ENCODE peak calls at places on chromosomes 16 and 17, in ten cellular contexts. I is GM23338; E is effector memory CD4-positive, alpha-beta T cell; V is IMR-90; D is skeletal muscle cell; K is fibroblast of lung; O is AG09309; Z is PC-3; W is BJ; J is mucosa of descending colon. U is an unnamed sample.

GRCh38 chr17:80755650-80756405 is 211.2 kb downstream of the RPTOR start:
- DNase-seq in I (peak), E (no peak), V (no peak), D (no peak), K (no peak), O (no peak), Z (no peak), W (no peak), J (no peak), U (no peak)

GRCh38 chr17:7173687-7174602 is 5.2 kb downstream of the ASGR1 start:
- DNase-seq in I (peak), E (peak), V (no peak), D (no peak), K (peak), O (no peak), Z (no peak), W (no peak), J (peak), U (peak)

GRCh38 chr17:74818306-74818705 is 41.4 kb downstream of the GRIN2C start:
- DNase-seq in I (peak), E (no peak), V (no peak), D (no peak), K (no peak), O (no peak), Z (no peak), W (no peak), J (no peak), U (no peak)

GRCh38 chr17:57879437-57880085 is 29.7 kb upstream of the MRPS23 start:
- DNase-seq in I (no peak), E (no peak), V (no peak), D (no peak), K (no peak), O (no peak), Z (peak), W (no peak), J (no peak), U (no peak)

GRCh38 chr16:67606632-67607031 is 38.3 kb upstream of the CARMIL2 start:
- DNase-seq in I (no peak), E (no peak), V (no peak), D (no peak), K (no peak), O (no peak), Z (no peak), W (no peak), J (no peak), U (no peak)

GRCh38 chr17:74128456-74128855 is 75.0 kb upstream of the RPL38 start:
- DNase-seq in I (no peak), E (no peak), V (no peak), D (no peak), K (no peak), O (no peak), Z (no peak), W (no peak), J (no peak), U (no peak)

GRCh38 chr17:73595068-73595865 is 49.0 kb downstream of the SDK2 start:
- DNase-seq in I (peak), E (no peak), V (no peak), D (no peak), K (no peak), O (no peak), Z (no peak), W (no peak), J (peak), U (no peak)

GRCh38 chr17:80694085-80694991 is 149.7 kb downstream of the RPTOR start:
- DNase-seq in I (no peak), E (no peak), V (no peak), D (no peak), K (no peak), O (no peak), Z (no peak), W (no peak), J (no peak), U (no peak)

GRCh38 chr16:84568066-84568465 is 49.8 kb downstream of the COTL1 start:
- DNase-seq in I (no peak), E (no peak), V (no peak), D (no peak), K (no peak), O (no peak), Z (peak), W (no peak), J (no peak), U (no peak)

GRCh38 chr16:72099377-72099818 is 5.8 kb downstream of the DHX38 start:
- DNase-seq in I (peak), E (peak), V (peak), D (peak), K (peak), O (no peak), Z (peak), W (no peak), J (no peak), U (no peak)

GRCh38 chr16:89890200-89890599 is 16.8 kb downstream of the TCF25 start:
- DNase-seq in I (no peak), E (no peak), V (no peak), D (no peak), K (peak), O (no peak), Z (no peak), W (no peak), J (no peak), U (no peak)

GRCh38 chr17:66915204-66915611 is 49.3 kb upstream of the CACNG4 start:
- DNase-seq in I (peak), E (no peak), V (no peak), D (no peak), K (no peak), O (no peak), Z (peak), W (no peak), J (peak), U (no peak)

GRCh38 chr16:68444058-68444657 is 4.2 kb downstream of the SMPD3 start:
- DNase-seq in I (peak), E (no peak), V (peak), D (no peak), K (peak), O (no peak), Z (peak), W (no peak), J (peak), U (no peak)

GRCh38 chr16:75647492-75648264 is at the start of the genes KARS1 and TERF2IP:
- DNase-seq in I (peak), E (peak), V (peak), D (peak), K (peak), O (peak), Z (peak), W (peak), J (peak), U (peak)

GRCh38 chr17:63702223-63702577 is 2.3 kb upstream of the LIMD2 start:
- DNase-seq in I (no peak), E (peak), V (no peak), D (no peak), K (no peak), O (no peak), Z (no peak), W (no peak), J (peak), U (peak)

GRCh38 chr17:81009124-81009523 is 17.5 kb downstream of the CHMP6 start:
- DNase-seq in I (no peak), E (no peak), V (no peak), D (no peak), K (no peak), O (no peak), Z (no peak), W (no peak), J (peak), U (no peak)

GRCh38 chr16:48605518-48606110 is 4.4 kb downstream of the N4BP1 start:
- DNase-seq in I (no peak), E (no peak), V (no peak), D (no peak), K (no peak), O (no peak), Z (no peak), W (no peak), J (no peak), U (no peak)

GRCh38 chr16:69273009-69273408 is 38.1 kb upstream of the VPS4A start:
- DNase-seq in I (no peak), E (no peak), V (peak), D (peak), K (peak), O (no peak), Z (no peak), W (no peak), J (no peak), U (no peak)

GRCh38 chr17:15945493-15946209 is 721 bp downstream of the ADORA2B start:
- DNase-seq in I (peak), E (no peak), V (peak), D (no peak), K (peak), O (no peak), Z (no peak), W (no peak), J (peak), U (no peak)

GRCh38 chr17:61362396-61362795 is 37.2 kb upstream of the TBX2 start:
- DNase-seq in I (no peak), E (no peak), V (no peak), D (no peak), K (no peak), O (no peak), Z (no peak), W (no peak), J (no peak), U (no peak)

GRCh38 chr17:37735165-37735564 is 9.7 kb downstream of the HNF1B start:
- DNase-seq in I (peak), E (no peak), V (no peak), D (no peak), K (no peak), O (no peak), Z (no peak), W (no peak), J (no peak), U (no peak)

GRCh38 chr16:28317040-28317880 is 24.9 kb downstream of the SBK1 start:
- DNase-seq in I (peak), E (peak), V (peak), D (no peak), K (peak), O (no peak), Z (peak), W (no peak), J (peak), U (peak)

GRCh38 chr17:18037482-18037881 is 1.5 kb downstream of the ATPAF2 start:
- DNase-seq in I (no peak), E (no peak), V (no peak), D (no peak), K (no peak), O (no peak), Z (no peak), W (no peak), J (no peak), U (no peak)

GRCh38 chr17:60089097-60089844 is 10.6 kb upstream of the HEATR6 start:
- DNase-seq in I (no peak), E (no peak), V (no peak), D (no peak), K (no peak), O (no peak), Z (no peak), W (no peak), J (no peak), U (no peak)

GRCh38 chr16:31064882-31065461 is 9.1 kb downstream of the ZNF668 start:
- DNase-seq in I (no peak), E (no peak), V (peak), D (peak), K (peak), O (peak), Z (peak), W (peak), J (no peak), U (no peak)

GRCh38 chr17:76538941-76539340 is 903 bp upstream of the PRCD start:
- DNase-seq in I (no peak), E (no peak), V (no peak), D (no peak), K (no peak), O (no peak), Z (no peak), W (no peak), J (no peak), U (no peak)

GRCh38 chr17:76537288-76537577 is 276 bp downstream of the CYGB start:
- DNase-seq in I (no peak), E (no peak), V (peak), D (no peak), K (peak), O (no peak), Z (no peak), W (no peak), J (no peak), U (no peak)

GRCh38 chr17:76537578-76538280 is at the start of gene CYGB:
- DNase-seq in I (peak), E (no peak), V (no peak), D (no peak), K (no peak), O (no peak), Z (no peak), W (no peak), J (no peak), U (no peak)

GRCh38 chr17:76539631-76540271 is at the start of gene PRCD:
- DNase-seq in I (peak), E (no peak), V (no peak), D (no peak), K (no peak), O (no peak), Z (peak), W (no peak), J (peak), U (no peak)

DNA sequence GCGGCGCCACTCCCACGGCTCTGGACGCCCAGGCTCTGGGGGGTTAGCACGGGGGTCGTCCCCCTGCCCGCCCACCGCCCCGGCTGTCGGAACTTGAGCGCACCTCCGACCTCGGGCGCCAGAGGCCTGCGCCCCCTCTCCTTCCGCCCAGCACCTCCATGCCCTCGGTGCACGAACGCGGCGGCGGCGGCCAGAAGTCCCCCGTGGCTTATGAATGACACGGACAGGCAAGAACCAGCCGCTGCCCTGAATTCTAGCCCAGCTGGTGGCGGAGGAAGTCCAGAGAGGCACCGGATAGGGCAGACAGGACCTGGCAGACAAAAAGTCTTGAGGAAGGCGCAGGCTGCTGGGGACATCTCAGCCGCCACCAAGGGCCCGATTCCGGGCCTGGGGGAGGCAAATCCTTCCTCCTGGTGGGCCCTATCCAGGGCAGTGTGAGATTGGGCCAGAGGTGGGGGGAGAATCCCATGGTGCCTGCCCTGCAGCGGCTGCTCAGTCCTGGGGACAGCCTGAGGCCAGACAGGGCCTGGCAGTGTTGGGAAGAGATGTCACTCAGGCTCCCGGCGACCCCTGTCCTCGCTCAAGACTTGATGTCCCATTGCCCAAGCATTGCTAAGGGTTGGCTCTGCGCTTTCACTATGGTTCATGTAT is 897 bp upstream of the CYGB start:
- DNase-seq in I (peak), E (no peak), V (no peak), D (no peak), K (no peak), O (no peak), Z (no peak), W (no peak), J (peak), U (no peak)
- H3K4me3 ChIP-seq in I (peak), E (no peak), V (peak), D (peak), K (peak), O (no peak), Z (no peak), W (no peak), J (no peak), U (no peak)

GRCh38 chr17:77392376-77393273 is 251.9 kb downstream of the SEC14L1 start:
- DNase-seq in I (peak), E (no peak), V (no peak), D (no peak), K (no peak), O (no peak), Z (no peak), W (no peak), J (peak), U (no peak)
- H3K4me3 ChIP-seq in I (peak), E (no peak), V (no peak), D (no peak), K (no peak), O (no peak), Z (no peak), W (no peak), J (no peak), U (no peak)

DNA sequence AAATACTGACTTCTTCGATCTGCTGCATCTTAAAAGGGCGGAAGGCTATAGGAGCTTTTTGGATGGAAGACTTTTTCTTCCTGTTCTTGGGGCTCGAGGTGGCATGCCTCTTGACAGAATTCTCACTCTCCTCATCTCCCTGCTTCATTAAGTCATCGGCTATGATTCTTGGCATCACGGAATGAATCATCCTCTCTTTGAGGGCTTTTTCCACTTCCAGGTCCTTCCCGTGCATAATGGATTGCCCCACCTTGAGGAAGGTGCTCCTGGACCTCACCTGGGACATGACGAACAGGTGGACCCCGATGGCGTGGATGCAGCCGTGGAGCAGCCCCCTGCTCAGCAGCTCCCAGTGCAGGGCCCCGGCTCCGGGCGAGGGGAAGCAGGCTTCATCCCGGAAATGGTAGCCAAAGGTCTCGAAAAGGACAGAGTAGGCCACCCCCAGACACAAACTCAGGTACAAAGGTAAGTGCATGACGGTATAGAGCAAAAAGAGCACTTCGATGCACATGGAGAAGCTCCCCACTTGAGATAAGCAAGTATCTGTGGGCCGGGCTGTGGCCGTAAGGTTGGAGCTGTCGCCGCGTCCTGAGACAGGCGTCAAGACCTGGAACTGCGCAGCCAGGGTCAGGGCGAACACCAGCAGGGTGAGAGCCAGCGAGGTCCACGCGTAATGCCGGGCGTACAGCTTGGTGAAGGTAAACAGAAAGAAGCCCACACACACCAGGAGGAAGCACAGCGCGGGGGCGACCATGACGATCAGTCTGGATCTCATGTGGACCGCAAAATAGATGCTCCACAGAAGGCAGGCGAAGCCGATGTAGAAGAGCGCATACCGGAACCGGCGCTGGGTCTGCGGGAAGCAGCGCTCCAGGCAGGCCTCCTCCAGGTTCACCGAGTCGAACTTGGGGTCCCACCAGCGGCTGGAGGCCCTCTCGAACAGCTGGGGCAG is 1.7 kb downstream of the ADCY9 start:
- DNase-seq in I (no peak), E (no peak), V (no peak), D (no peak), K (no peak), O (no peak), Z (no peak), W (no peak), J (no peak), U (no peak)
- H3K4me3 ChIP-seq in I (peak), E (peak), V (peak), D (peak), K (peak), O (peak), Z (no peak), W (peak), J (no peak), U (peak)

GRCh38 chr17:68378202-68379149 is 78.8 kb downstream of the WIPI1 start:
- DNase-seq in I (peak), E (no peak), V (peak), D (peak), K (peak), O (peak), Z (peak), W (peak), J (peak), U (no peak)
- H3K4me3 ChIP-seq in I (peak), E (no peak), V (no peak), D (peak), K (peak), O (peak), Z (peak), W (peak), J (no peak), U (no peak)

DNA sequence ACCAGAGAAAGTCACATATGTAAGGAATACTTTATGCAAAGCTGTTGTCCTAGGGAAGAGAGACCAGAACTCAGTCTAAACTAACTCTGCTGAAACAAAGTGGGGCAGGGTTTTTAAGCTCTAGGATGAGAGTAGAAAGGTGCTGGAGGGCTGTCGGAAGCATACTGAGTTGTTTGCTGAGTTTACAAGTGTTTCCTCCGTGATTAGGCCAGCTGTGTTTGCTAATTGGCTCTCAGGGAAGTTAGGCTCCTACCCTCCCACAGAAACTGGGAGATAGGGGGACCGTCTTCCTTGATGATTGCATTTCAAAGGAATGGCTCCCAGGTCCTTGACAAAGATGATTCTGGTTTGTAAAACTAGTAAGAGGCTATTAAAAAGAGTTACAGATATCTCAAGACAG is 24.4 kb upstream of the CRYM start:
- DNase-seq in I (peak), E (no peak), V (peak), D (no peak), K (no peak), O (no peak), Z (no peak), W (no peak), J (no peak), U (no peak)
- H3K4me3 ChIP-seq in I (peak), E (no peak), V (peak), D (peak), K (peak), O (peak), Z (peak), W (no peak), J (no peak), U (peak)

GRCh38 chr16:54284931-54285413 is 1.6 kb downstream of the IRX3 start:
- DNase-seq in I (peak), E (no peak), V (no peak), D (no peak), K (peak), O (no peak), Z (no peak), W (no peak), J (no peak), U (no peak)

GRCh38 chr16:54286330-54287017 is at the start of gene IRX3:
- DNase-seq in I (peak), E (no peak), V (peak), D (peak), K (peak), O (peak), Z (peak), W (peak), J (no peak), U (no peak)

GRCh38 chr16:54287018-54287757 is 601 bp upstream of the IRX3 start:
- DNase-seq in I (peak), E (no peak), V (no peak), D (no peak), K (no peak), O (no peak), Z (no peak), W (no peak), J (no peak), U (no peak)

GRCh38 chr16:54285414-54286066 is 1.0 kb downstream of the IRX3 start:
- DNase-seq in I (peak), E (no peak), V (no peak), D (no peak), K (peak), O (no peak), Z (no peak), W (no peak), J (no peak), U (no peak)

GRCh38 chr16:54286067-54286329 is 589 bp downstream of the IRX3 start:
- DNase-seq in I (no peak), E (no peak), V (no peak), D (no peak), K (no peak), O (no peak), Z (no peak), W (no peak), J (no peak), U (no peak)
- H3K4me3 ChIP-seq in I (peak), E (no peak), V (peak), D (peak), K (peak), O (peak), Z (peak), W (peak), J (no peak), U (no peak)

GRCh38 chr17:4879591-4879990 is 19.7 kb upstream of the C17orf107 start:
- DNase-seq in I (no peak), E (no peak), V (no peak), D (no peak), K (no peak), O (no peak), Z (no peak), W (no peak), J (no peak), U (no peak)
- H3K4me3 ChIP-seq in I (no peak), E (no peak), V (no peak), D (no peak), K (no peak), O (no peak), Z (no peak), W (no peak), J (no peak), U (no peak)

U was measured in CD8-positive, alpha-beta memory T cell.